ENCODE peak calls at places on chromosomes 13 and 19, in nine cellular contexts. X, M, K, S, A, N, Z, Y and L are unnamed samples.

GRCh38 chr13:37446503-37446902 is 152.1 kb downstream of the POSTN start:
- DNase-seq in Z (no peak), M (peak), A (no peak), Y (no peak), N (no peak), X (no peak), K (peak), S (peak), L (peak)

GRCh38 chr19:2096543-2097329 is at the start of gene IZUMO4:
- DNase-seq in K (peak), Y (peak), N (peak), Z (peak), S (peak), A (peak), M (peak), X (peak), L (peak)

GRCh38 chr13:98203641-98204326 is 26.7 kb upstream of the RNF113B start:
- DNase-seq in M (no peak), A (no peak), K (no peak), X (no peak), Y (no peak), Z (no peak), N (no peak), S (peak), L (no peak)

GRCh38 chr19:10639836-10640235 is 14.3 kb upstream of the ILF3 start:
- DNase-seq in S (no peak), Z (no peak), Y (no peak), X (no peak), A (no peak), N (no peak), M (no peak), K (no peak), L (no peak)

GRCh38 chr13:25249001-25249543 is 38.2 kb downstream of the MTMR6 start:
- DNase-seq in A (peak), X (no peak), Z (no peak), Y (no peak), M (peak), N (no peak), K (no peak), S (peak), L (peak)

GRCh38 chr13:59356607-59357006 is 807.1 kb downstream of the DIAPH3 start:
- DNase-seq in S (no peak), Y (no peak), Z (no peak), M (no peak), K (no peak), X (no peak), A (no peak), N (no peak), L (no peak)

GRCh38 chr19:47660435-47660832 is 51.5 kb downstream of the BICRA start:
- DNase-seq in A (no peak), X (no peak), Z (no peak), M (no peak), N (no peak), K (peak), Y (no peak), S (no peak), L (no peak)

GRCh38 chr19:5115351-5115750 is 146.4 kb downstream of the KDM4B start:
- DNase-seq in M (no peak), Y (no peak), X (no peak), N (no peak), K (no peak), S (no peak), A (no peak), Z (no peak), L (no peak)

GRCh38 chr19:46408611-46409039 is 4.7 kb downstream of the CCDC8 start:
- DNase-seq in A (no peak), S (no peak), Z (no peak), Y (no peak), K (no peak), M (peak), N (no peak), X (no peak), L (no peak)

GRCh38 chr19:29879655-29879974 is 62.4 kb upstream of the URI1 start:
- DNase-seq in Y (no peak), A (no peak), X (no peak), Z (no peak), N (no peak), S (no peak), M (no peak), K (no peak), L (no peak)

GRCh38 chr19:48568345-48568886 is 16.4 kb downstream of the SULT2B1 start:
- DNase-seq in M (peak), Z (no peak), K (peak), Y (no peak), X (no peak), N (no peak), S (peak), A (peak), L (no peak)

GRCh38 chr13:26052136-26052736 is 420 bp upstream of the SHISA2 start:
- DNase-seq in K (no peak), A (peak), N (no peak), X (no peak), S (no peak), Y (no peak), Z (no peak), M (no peak), L (no peak)

GRCh38 chr13:106609116-106609515 is 41.2 kb upstream of the ARGLU1 start:
- DNase-seq in Y (no peak), K (no peak), X (no peak), M (no peak), S (no peak), N (no peak), Z (no peak), A (no peak), L (no peak)

GRCh38 chr19:48757089-48757675 is 1.9 kb downstream of the FGF21 start:
- DNase-seq in A (no peak), N (no peak), Z (no peak), X (no peak), K (no peak), M (no peak), Y (no peak), S (no peak), L (no peak)

GRCh38 chr13:32212420-32212819 is 102.7 kb downstream of the ZAR1L start:
- DNase-seq in A (no peak), Y (no peak), M (peak), Z (no peak), N (no peak), K (no peak), X (no peak), S (peak), L (peak)

GRCh38 chr13:114047358-114047881 is 73.5 kb upstream of the C13orf46 start:
- DNase-seq in A (no peak), Z (no peak), K (no peak), S (no peak), M (no peak), X (no peak), N (no peak), Y (no peak), L (no peak)

GRCh38 chr19:41563847-41564514 is 12.0 kb upstream of the CEACAM21 start:
- DNase-seq in M (no peak), K (no peak), N (peak), A (peak), Z (no peak), S (no peak), Y (peak), X (no peak), L (no peak)

GRCh38 chr19:41302624-41303351 is 7.2 kb upstream of the CCDC97 start:
- DNase-seq in A (no peak), Y (peak), N (peak), Z (peak), S (no peak), X (no peak), K (no peak), M (no peak), L (no peak)

GRCh38 chr19:44356383-44357111 is at the start of gene ZNF112:
- DNase-seq in Z (no peak), K (peak), N (no peak), S (peak), Y (no peak), M (peak), X (no peak), A (peak), L (peak)